ENCODE peak calls at places on chromosomes 3 and 15, in four cellular contexts. One of them, this sample, is unnamed.

GRCh38 chr3:48411606-48412374 is 18.1 kb downstream of the PLXNB1 start:
- DNase-seq in activated naive CD4-positive, alpha-beta T cell: no peak
- DNase-seq in omental fat pad: peak
- DNase-seq in bronchial epithelial cell: no peak
- DNase-seq in this sample: no peak

GRCh38 chr15:84653584-84653909 is 536 bp downstream of the WDR73 start:
- DNase-seq in activated naive CD4-positive, alpha-beta T cell: no peak
- DNase-seq in omental fat pad: no peak
- DNase-seq in bronchial epithelial cell: no peak
- DNase-seq in this sample: no peak

GRCh38 chr3:22886394-22886793 is 316.7 kb upstream of the UBE2E2 start:
- DNase-seq in activated naive CD4-positive, alpha-beta T cell: no peak
- DNase-seq in omental fat pad: no peak
- DNase-seq in bronchial epithelial cell: no peak
- DNase-seq in this sample: no peak

GRCh38 chr3:141373768-141374526 is 5.6 kb downstream of the ZBTB38 start:
- DNase-seq in activated naive CD4-positive, alpha-beta T cell: no peak
- DNase-seq in omental fat pad: no peak
- DNase-seq in bronchial epithelial cell: no peak
- DNase-seq in this sample: no peak

GRCh38 chr3:79421273-79421672 is 346.5 kb downstream of the ROBO1 start:
- DNase-seq in activated naive CD4-positive, alpha-beta T cell: no peak
- DNase-seq in omental fat pad: no peak
- DNase-seq in bronchial epithelial cell: no peak
- DNase-seq in this sample: no peak

GRCh38 chr3:10205461-10206165 is 40.9 kb downstream of the IRAK2 start:
- DNase-seq in activated naive CD4-positive, alpha-beta T cell: no peak
- DNase-seq in omental fat pad: no peak
- DNase-seq in bronchial epithelial cell: peak
- DNase-seq in this sample: no peak

GRCh38 chr3:129558772-129559564 is 16.0 kb downstream of the H1-8 start:
- DNase-seq in activated naive CD4-positive, alpha-beta T cell: no peak
- DNase-seq in omental fat pad: no peak
- DNase-seq in bronchial epithelial cell: no peak
- DNase-seq in this sample: no peak

GRCh38 chr15:41610048-41610447 is 50.2 kb upstream of the MGA start:
- DNase-seq in activated naive CD4-positive, alpha-beta T cell: no peak
- DNase-seq in omental fat pad: no peak
- DNase-seq in bronchial epithelial cell: peak
- DNase-seq in this sample: no peak

GRCh38 chr15:80160570-80161156 is 7.9 kb downstream of the FAH start:
- DNase-seq in activated naive CD4-positive, alpha-beta T cell: no peak
- DNase-seq in omental fat pad: no peak
- DNase-seq in bronchial epithelial cell: peak
- DNase-seq in this sample: peak

GRCh38 chr3:62835594-62836236 is 39.5 kb downstream of the CADPS start:
- DNase-seq in activated naive CD4-positive, alpha-beta T cell: no peak
- DNase-seq in omental fat pad: no peak
- DNase-seq in bronchial epithelial cell: no peak
- DNase-seq in this sample: no peak

GRCh38 chr3:107264888-107265287 is 112.4 kb upstream of the CCDC54 start:
- DNase-seq in activated naive CD4-positive, alpha-beta T cell: no peak
- DNase-seq in omental fat pad: no peak
- DNase-seq in bronchial epithelial cell: peak
- DNase-seq in this sample: no peak

GRCh38 chr3:180804871-180805430 is 107.5 kb upstream of the FXR1 start:
- DNase-seq in activated naive CD4-positive, alpha-beta T cell: no peak
- DNase-seq in omental fat pad: no peak
- DNase-seq in bronchial epithelial cell: peak
- DNase-seq in this sample: no peak

GRCh38 chr15:76235186-76235826 is 76.0 kb downstream of the ETFA start:
- DNase-seq in activated naive CD4-positive, alpha-beta T cell: no peak
- DNase-seq in omental fat pad: no peak
- DNase-seq in bronchial epithelial cell: peak
- DNase-seq in this sample: no peak

GRCh38 chr3:65338571-65338970 is 650.8 kb upstream of the ADAMTS9 start:
- DNase-seq in activated naive CD4-positive, alpha-beta T cell: no peak
- DNase-seq in omental fat pad: no peak
- DNase-seq in bronchial epithelial cell: no peak
- DNase-seq in this sample: no peak

GRCh38 chr3:132445812-132446211 is 28.5 kb downstream of the DNAJC13 start:
- DNase-seq in activated naive CD4-positive, alpha-beta T cell: no peak
- DNase-seq in omental fat pad: no peak
- DNase-seq in bronchial epithelial cell: peak
- DNase-seq in this sample: no peak

GRCh38 chr15:65368300-65368617 is 9.5 kb downstream of the IGDCC3 start:
- DNase-seq in activated naive CD4-positive, alpha-beta T cell: no peak
- DNase-seq in omental fat pad: no peak
- DNase-seq in bronchial epithelial cell: no peak
- DNase-seq in this sample: no peak

GRCh38 chr15:74176262-74177208 is 3.0 kb downstream of the ISLR start:
- DNase-seq in activated naive CD4-positive, alpha-beta T cell: no peak
- DNase-seq in omental fat pad: no peak
- DNase-seq in bronchial epithelial cell: no peak
- DNase-seq in this sample: no peak

GRCh38 chr3:157087398-157088132 is 72.4 kb downstream of the CCNL1 start:
- DNase-seq in activated naive CD4-positive, alpha-beta T cell: no peak
- DNase-seq in omental fat pad: no peak
- DNase-seq in bronchial epithelial cell: peak
- DNase-seq in this sample: no peak

GRCh38 chr3:81790117-81790516 is 28.7 kb upstream of the GBE1 start:
- DNase-seq in activated naive CD4-positive, alpha-beta T cell: no peak
- DNase-seq in omental fat pad: no peak
- DNase-seq in bronchial epithelial cell: no peak
- DNase-seq in this sample: no peak

GRCh38 chr15:33994005-33994615 is 25.8 kb downstream of the CHRM5 start:
- DNase-seq in activated naive CD4-positive, alpha-beta T cell: no peak
- DNase-seq in omental fat pad: no peak
- DNase-seq in bronchial epithelial cell: peak
- DNase-seq in this sample: no peak

GRCh38 chr3:42547401-42547945 is 34.3 kb downstream of the SEC22C start:
- DNase-seq in activated naive CD4-positive, alpha-beta T cell: peak
- DNase-seq in omental fat pad: peak
- DNase-seq in bronchial epithelial cell: peak
- DNase-seq in this sample: peak